ENCODE peak calls at places on chromosomes 5 and 9, in ten cellular contexts. U is NCI-H2029; O is suprapubic skin; H is hepatocyte; Q is MV-4-11; M is PC-9; E is upper lobe of left lung; S is caudate nucleus; Y is Calu3; B is CD4-positive, alpha-beta memory T cell. J is an unnamed sample.

GRCh38 chr5:39014544-39014943 is 59.7 kb downstream of the RICTOR start:
- DNase-seq in U (no peak), S (no peak), M (no peak), Q (no peak), Y (no peak), O (no peak), E (no peak), H (no peak), B (no peak), J (no peak)

GRCh38 chr5:154487541-154487940 is 9.5 kb upstream of the HAND1 start:
- DNase-seq in M (no peak), O (peak; percentile 21), Q (no peak), H (no peak), B (no peak), S (no peak), Y (no peak), U (no peak), E (no peak), J (no peak)

GRCh38 chr5:172634106-172634899 is 6.8 kb upstream of the NEURL1B start:
- DNase-seq in Y (no peak), S (no peak), M (no peak), E (no peak), B (no peak), H (no peak), U (no peak), O (no peak), Q (no peak), J (no peak)

GRCh38 chr9:90778746-90779145 is 22.9 kb upstream of the SYK start:
- DNase-seq in O (no peak), S (no peak), Y (no peak), M (no peak), Q (no peak), E (no peak), U (no peak), B (no peak), H (no peak), J (peak; percentile 4)

GRCh38 chr5:24059006-24059405 is 551.6 kb downstream of the PRDM9 start:
- DNase-seq in S (no peak), H (no peak), E (no peak), Y (no peak), O (no peak), B (no peak), M (no peak), U (no peak), Q (no peak), J (no peak)

GRCh38 chr5:31553863-31554262 is 21.8 kb downstream of the C5orf22 start:
- DNase-seq in Y (no peak), M (no peak), H (no peak), B (no peak), U (no peak), Q (no peak), S (no peak), E (no peak), O (no peak), J (no peak)

GRCh38 chr9:8652282-8652681 is 852.7 kb upstream of the DMAC1 start:
- DNase-seq in M (no peak), U (no peak), B (no peak), O (no peak), E (no peak), S (no peak), Q (no peak), H (no peak), Y (no peak), J (no peak)

GRCh38 chr9:110918316-110919054 is 119.8 kb downstream of the LPAR1 start:
- DNase-seq in B (no peak), H (no peak), O (no peak), S (no peak), Q (no peak), U (no peak), Y (no peak), E (no peak), M (no peak), J (peak; percentile 24)

GRCh38 chr5:40606077-40606765 is 73.5 kb upstream of the PTGER4 start:
- DNase-seq in O (no peak), E (peak; percentile 58), S (no peak), H (no peak), M (no peak), Q (peak; percentile 25), Y (no peak), B (no peak), U (no peak), J (no peak)

GRCh38 chr9:70874451-70874850 is 247.0 kb downstream of the TRPM3 start:
- DNase-seq in E (no peak), H (no peak), Y (no peak), S (no peak), U (no peak), O (no peak), B (no peak), M (no peak), Q (no peak), J (no peak)

J was measured in DMS53.